ENCODE peak calls at places on chromosome 22, in ten cellular contexts. O is kidney; P is fibroblast of lung; E is naive thymus-derived CD4-positive, alpha-beta T cell; X is tibial nerve; S is Peyer's patch; B is NT2/D1; Y is bronchial epithelial cell; M is spleen; D is hepatocyte. V is an unnamed sample. For H3K36me3, the result is how much of the 10 kb centered on the place peaks cover.

GRCh38 chr22:43533656-43534428 is 122.0 kb downstream of the MPPED1 start:
- DNase-seq in O (peak), P (no peak), E (no peak), X (no peak), S (peak), B (no peak), Y (no peak), M (no peak), D (no peak), V (no peak)

GRCh38 chr22:31816750-31817149 is 62.9 kb downstream of the DEPDC5 start:
- DNase-seq in O (no peak), P (no peak), E (no peak), X (no peak), S (no peak), B (no peak), Y (no peak), M (no peak), D (no peak), V (no peak)

GRCh38 chr22:44991218-44991617 is 18.6 kb downstream of the PHF21B start:
- DNase-seq in O (no peak), P (no peak), E (no peak), X (no peak), S (no peak), B (no peak), Y (no peak), M (no peak), D (no peak), V (no peak)

GRCh38 chr22:39176067-39176621 is 23.7 kb upstream of the CBX7 start:
- DNase-seq in O (peak), P (peak), E (no peak), X (peak), S (peak), B (no peak), Y (no peak), M (peak), D (peak), V (peak)

GRCh38 chr22:27057717-27058116 is 400.3 kb downstream of the MIAT start:
- DNase-seq in O (no peak), P (no peak), E (no peak), X (no peak), S (no peak), B (no peak), Y (no peak), M (no peak), D (no peak), V (no peak)

GRCh38 chr22:38744981-38745380 is 10.8 kb downstream of the SUN2 start:
- DNase-seq in O (no peak), P (peak), E (no peak), X (no peak), S (no peak), B (no peak), Y (no peak), M (no peak), D (no peak), V (no peak)

GRCh38 chr22:31561238-31561887 is 65.0 kb downstream of the SFI1 start:
- DNase-seq in O (peak), P (peak), E (peak), X (peak), S (peak), B (peak), Y (peak), M (peak), D (peak), V (peak)

GRCh38 chr22:43890901-43891331 is 897 bp downstream of the PNPLA5 start:
- DNase-seq in O (peak), P (no peak), E (no peak), X (no peak), S (no peak), B (no peak), Y (no peak), M (peak), D (no peak), V (no peak)

GRCh38 chr22:36252754-36253522 is at the start of gene APOL1:
- DNase-seq in O (peak), P (peak), E (peak), X (peak), S (peak), B (no peak), Y (peak), M (peak), D (peak), V (no peak)

GRCh38 chr22:37088108-37088605 is 21.4 kb downstream of the TMPRSS6 start:
- DNase-seq in O (no peak), P (no peak), E (no peak), X (no peak), S (no peak), B (no peak), Y (peak), M (no peak), D (peak), V (no peak)

GRCh38 chr22:36417281-36417686 is 29.5 kb upstream of the MYH9 start:
- DNase-seq in O (no peak), P (peak), E (no peak), X (no peak), S (peak), B (no peak), Y (peak), M (no peak), D (no peak), V (no peak)

GRCh38 chr22:37237371-37238268 is 6.4 kb downstream of the RAC2 start:
- DNase-seq in O (peak), P (no peak), E (peak), X (no peak), S (peak), B (no peak), Y (no peak), M (peak), D (no peak), V (no peak)

GRCh38 chr22:37018815-37019308 is 385 bp downstream of the TST start:
- DNase-seq in O (peak), P (peak), E (no peak), X (peak), S (peak), B (no peak), Y (peak), M (peak), D (peak), V (peak)

GRCh38 chr22:37295213-37295886 is 13.0 kb downstream of the CYTH4 start:
- DNase-seq in O (peak), P (no peak), E (no peak), X (no peak), S (no peak), B (no peak), Y (no peak), M (no peak), D (no peak), V (no peak)

GRCh38 chr22:36375071-36375980 is 12.4 kb downstream of the MYH9 start:
- DNase-seq in O (no peak), P (no peak), E (no peak), X (no peak), S (no peak), B (no peak), Y (peak), M (no peak), D (no peak), V (no peak)

GRCh38 chr22:43862074-43862881 is at the start of gene SULT4A1:
- DNase-seq in O (peak), P (peak), E (no peak), X (no peak), S (no peak), B (peak), Y (no peak), M (peak), D (peak), V (no peak)

GRCh38 chr22:43197271-43197941 is 10.5 kb upstream of the TTLL12 start:
- DNase-seq in O (peak), P (no peak), E (no peak), X (no peak), S (no peak), B (no peak), Y (no peak), M (no peak), D (no peak), V (no peak)

GRCh38 chr22:46754110-46754799 is 8.2 kb upstream of the TBC1D22A start:
- DNase-seq in O (peak), P (peak), E (no peak), X (peak), S (peak), B (no peak), Y (peak), M (peak), D (peak), V (no peak)

GRCh38 chr22:17436981-17437410 is 67.7 kb downstream of the CECR2 start:
- DNase-seq in O (no peak), P (no peak), E (no peak), X (no peak), S (no peak), B (no peak), Y (no peak), M (no peak), D (peak), V (no peak)

GRCh38 chr22:37282385-37282677 is at the start of gene CYTH4:
- DNase-seq in O (peak), P (no peak), E (peak), X (no peak), S (peak), B (no peak), Y (peak), M (peak), D (no peak), V (no peak)

GRCh38 chr22:39266398-39267030 is 21.7 kb upstream of the PDGFB start:
- DNase-seq in O (no peak), P (peak), E (no peak), X (no peak), S (no peak), B (no peak), Y (peak), M (no peak), D (no peak), V (no peak)

GRCh38 chr22:28442951-28443876 is 236.4 kb downstream of the TTC28 start:
- DNase-seq in O (peak), P (peak), E (peak), X (peak), S (peak), B (peak), Y (peak), M (peak), D (peak), V (peak)

GRCh38 chr22:37197451-37198289 is 9.6 kb upstream of the C1QTNF6 start:
- DNase-seq in O (peak), P (no peak), E (no peak), X (peak), S (peak), B (no peak), Y (peak), M (peak), D (peak), V (no peak)

GRCh38 chr22:31652911-31653684 is 8.9 kb downstream of the PISD start:
- DNase-seq in O (no peak), P (no peak), E (no peak), X (no peak), S (no peak), B (no peak), Y (peak), M (no peak), D (peak), V (peak)

GRCh38 chr22:39439170-39439569 is 17.6 kb upstream of the MGAT3 start:
- DNase-seq in O (no peak), P (peak), E (no peak), X (no peak), S (no peak), B (no peak), Y (peak), M (no peak), D (peak), V (no peak)

GRCh38 chr22:30020511-30020910 is 59.8 kb upstream of the HORMAD2 start:
- DNase-seq in O (no peak), P (no peak), E (no peak), X (no peak), S (no peak), B (no peak), Y (no peak), M (no peak), D (no peak), V (no peak)
- H3K36me3 ChIP-seq in O (half or more), P (under half), E (half or more), X (half or more), S (under half), B (half or more), Y (under half), M (under half), D (under half), V (half or more)

DNA sequence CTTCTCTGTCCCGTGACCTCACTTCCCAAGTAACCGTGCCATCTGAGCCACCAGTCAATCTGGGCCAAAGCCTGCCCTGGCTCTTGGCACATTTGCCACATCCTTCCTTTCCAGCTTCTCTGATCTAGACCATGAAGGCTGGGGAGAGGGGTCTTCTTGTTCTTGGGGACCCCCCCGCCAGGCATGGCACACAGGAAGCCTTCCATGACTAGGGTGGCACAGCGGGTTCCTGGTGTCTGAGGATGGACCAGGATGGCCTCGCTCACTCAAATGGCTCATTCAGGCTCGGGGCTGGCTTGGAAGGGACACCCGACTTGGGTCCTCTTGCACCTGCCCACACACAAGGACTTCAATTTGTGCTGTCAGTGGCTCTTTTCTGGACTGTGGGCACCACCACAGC is 121.3 kb downstream of the BCR start:
- DNase-seq in O (peak), P (no peak), E (no peak), X (no peak), S (no peak), B (no peak), Y (no peak), M (peak), D (no peak), V (no peak)
- H3K36me3 ChIP-seq in O (under half), P (under half), E (half or more), X (half or more), S (under half), B (half or more), Y (under half), M (under half), D (under half), V (under half)

GRCh38 chr22:49901457-49901856 is 16.8 kb downstream of the ALG12 start:
- DNase-seq in O (no peak), P (no peak), E (no peak), X (no peak), S (no peak), B (no peak), Y (no peak), M (no peak), D (no peak), V (no peak)
- H3K36me3 ChIP-seq in O (under half), P (under half), E (half or more), X (half or more), S (under half), B (half or more), Y (under half), M (under half), D (under half), V (under half)

GRCh38 chr22:19331474-19331873 is 40.0 kb upstream of the CLTCL1 start:
- DNase-seq in O (no peak), P (no peak), E (no peak), X (no peak), S (no peak), B (no peak), Y (no peak), M (no peak), D (no peak), V (no peak)

GRCh38 chr22:19336133-19337075 is 44.9 kb upstream of the CLTCL1 start:
- DNase-seq in O (no peak), P (no peak), E (no peak), X (no peak), S (peak), B (no peak), Y (no peak), M (no peak), D (no peak), V (no peak)

GRCh38 chr22:19329454-19329853 is 37.9 kb upstream of the CLTCL1 start:
- DNase-seq in O (no peak), P (no peak), E (no peak), X (no peak), S (no peak), B (no peak), Y (no peak), M (no peak), D (no peak), V (no peak)

GRCh38 chr22:19331975-19332374 is 40.5 kb upstream of the CLTCL1 start:
- DNase-seq in O (no peak), P (no peak), E (no peak), X (no peak), S (no peak), B (no peak), Y (no peak), M (no peak), D (no peak), V (no peak)

GRCh38 chr22:19330865-19331418 is 39.4 kb upstream of the CLTCL1 start:
- DNase-seq in O (no peak), P (no peak), E (no peak), X (no peak), S (no peak), B (no peak), Y (no peak), M (no peak), D (no peak), V (no peak)
- H3K36me3 ChIP-seq in O (under half), P (under half), E (under half), X (half or more), S (under half), B (under half), Y (under half), M (under half), D (under half), V (under half)

GRCh38 chr22:41638748-41639147 is 17.7 kb downstream of the XRCC6 start:
- DNase-seq in O (no peak), P (no peak), E (no peak), X (no peak), S (no peak), B (no peak), Y (no peak), M (no peak), D (no peak), V (no peak)
- H3K36me3 ChIP-seq in O (under half), P (under half), E (half or more), X (half or more), S (under half), B (half or more), Y (under half), M (under half), D (under half), V (half or more)

GRCh38 chr22:49962751-49963646 is 2.4 kb downstream of the PIM3 start:
- DNase-seq in O (peak), P (no peak), E (no peak), X (no peak), S (peak), B (no peak), Y (no peak), M (peak), D (peak), V (peak)
- H3K36me3 ChIP-seq in O (under half), P (under half), E (under half), X (under half), S (under half), B (under half), Y (under half), M (under half), D (under half), V (under half)

DNA sequence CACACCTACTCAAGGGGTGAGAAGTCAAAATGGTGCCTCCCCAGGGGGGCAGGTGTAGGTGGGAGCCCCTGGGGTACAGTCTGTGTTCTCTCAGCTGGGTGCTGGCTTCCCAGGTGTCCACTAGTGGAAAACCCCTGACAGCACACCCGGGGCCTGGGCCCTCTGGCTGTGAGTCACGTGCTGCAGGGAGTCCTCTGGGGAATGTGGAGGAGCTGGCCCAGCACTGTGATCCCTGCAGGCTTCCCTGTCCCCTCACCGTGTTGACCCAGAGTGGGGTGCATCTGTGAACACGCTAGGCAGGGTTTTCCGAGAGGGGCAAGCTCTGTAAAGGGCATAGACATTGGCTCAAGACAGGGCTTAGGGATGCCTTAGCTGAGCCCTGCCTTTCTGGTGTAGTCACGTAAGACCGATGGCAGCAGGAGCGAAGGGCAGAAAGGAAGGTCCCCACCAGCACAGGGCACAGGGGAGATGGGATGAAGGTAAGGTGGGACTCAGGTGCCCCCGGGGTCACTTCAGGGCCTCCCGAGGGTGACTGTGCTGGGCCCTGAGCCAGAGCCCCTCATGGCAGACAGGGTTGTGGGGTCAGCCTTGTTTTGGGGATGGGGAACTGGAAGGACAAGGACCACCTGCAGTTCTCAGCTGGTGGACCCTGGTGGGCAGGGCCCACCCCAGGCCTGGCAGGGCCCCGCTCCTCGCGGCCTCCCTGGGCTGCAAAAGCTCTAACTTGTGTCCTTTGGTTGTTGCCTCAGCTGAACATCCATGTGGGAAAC is 14.1 kb downstream of the DERL3 start:
- DNase-seq in O (peak), P (no peak), E (no peak), X (no peak), S (no peak), B (no peak), Y (no peak), M (peak), D (no peak), V (no peak)
- H3K36me3 ChIP-seq in O (under half), P (under half), E (half or more), X (half or more), S (under half), B (half or more), Y (under half), M (under half), D (under half), V (half or more)

DNA sequence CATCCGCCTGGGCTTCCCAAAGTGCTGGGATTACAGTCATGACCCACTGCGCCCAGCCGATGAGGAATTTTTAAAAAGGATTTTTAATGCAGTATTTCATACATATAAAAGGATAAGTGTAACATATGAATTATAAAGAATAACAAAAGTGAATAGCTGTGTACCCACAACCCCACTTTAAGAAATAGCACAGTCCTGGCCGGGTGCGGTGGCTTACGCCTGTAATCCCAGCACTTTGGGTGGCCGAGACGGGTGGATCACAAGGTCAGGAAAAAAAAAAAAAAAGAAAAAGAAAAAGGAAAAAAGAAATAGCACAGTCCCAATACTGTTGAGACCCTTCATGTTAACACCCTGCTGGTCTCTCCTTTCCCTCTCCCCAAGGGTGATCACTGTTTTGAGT is 54.3 kb upstream of the CABP7 start:
- DNase-seq in O (no peak), P (no peak), E (no peak), X (no peak), S (peak), B (no peak), Y (no peak), M (no peak), D (no peak), V (no peak)
- H3K36me3 ChIP-seq in O (under half), P (under half), E (half or more), X (half or more), S (under half), B (under half), Y (under half), M (under half), D (under half), V (under half)